ENCODE peak calls at places on chromosomes 4 and X, in eight cellular contexts. H is Kasumi-1, U is smooth muscle cell of the brain vasculature, S is SW480, V is thoracic aorta, T is H9, C is AG08395, X is type B pancreatic cell. B is an unnamed sample.

GRCh38 chrX:39157006-39157405 is 355.7 kb downstream of the MID1IP1 start:
- DNase-seq in H (no peak), U (no peak), S (no peak), V (no peak), T (no peak), C (no peak), X (no peak), B (no peak)

GRCh38 chrX:46298821-46299220 is 246.4 kb downstream of the ZNF674 start:
- DNase-seq in H (no peak), U (no peak), S (no peak), V (no peak), T (no peak), C (peak), X (no peak), B (no peak)

GRCh38 chrX:130120746-130121504 is 10.6 kb upstream of the ELF4 start:
- DNase-seq in H (peak), U (peak), S (peak), V (peak), T (peak), C (peak), X (peak), B (no peak)

GRCh38 chr4:38230821-38231583 is 270.8 kb downstream of the PTTG2 start:
- DNase-seq in H (no peak), U (no peak), S (no peak), V (no peak), T (no peak), C (no peak), X (no peak), B (no peak)

GRCh38 chr4:130393246-130394041 is 1297.5 kb downstream of the C4orf33 start:
- DNase-seq in H (no peak), U (no peak), S (no peak), V (no peak), T (no peak), C (no peak), X (no peak), B (no peak)

GRCh38 chrX:148500428-148501120 is at the start of gene AFF2:
- DNase-seq in H (peak), U (no peak), S (peak), V (no peak), T (peak), C (peak), X (peak), B (peak)

GRCh38 chr4:168830777-168831512 is 179.1 kb downstream of the CBR4 start:
- DNase-seq in H (peak), U (no peak), S (peak), V (no peak), T (no peak), C (peak), X (no peak), B (no peak)

GRCh38 chrX:17787557-17787956 is 50.3 kb downstream of the SCML1 start:
- DNase-seq in H (no peak), U (no peak), S (no peak), V (no peak), T (no peak), C (no peak), X (no peak), B (no peak)

GRCh38 chrX:39477438-39478120 is 620.2 kb downstream of the BCOR start:
- DNase-seq in H (peak), U (no peak), S (peak), V (no peak), T (peak), C (peak), X (no peak), B (peak)

GRCh38 chr4:136369073-136369472 is 1163.2 kb downstream of the PCDH18 start:
- DNase-seq in H (no peak), U (no peak), S (no peak), V (no peak), T (no peak), C (no peak), X (no peak), B (no peak)

GRCh38 chr4:57249083-57249482 is 138.9 kb upstream of the IGFBP7 start:
- DNase-seq in H (no peak), U (no peak), S (peak), V (no peak), T (no peak), C (no peak), X (no peak), B (no peak)

GRCh38 chrX:17750436-17750835 is 13.1 kb downstream of the SCML1 start:
- DNase-seq in H (no peak), U (no peak), S (no peak), V (no peak), T (no peak), C (no peak), X (no peak), B (no peak)

GRCh38 chr4:153344131-153345010 is at the start of gene MND1:
- DNase-seq in H (peak), U (peak), S (peak), V (peak), T (peak), C (peak), X (peak), B (peak)

GRCh38 chr4:123102897-123103489 is 180.6 kb upstream of the NUDT6 start:
- DNase-seq in H (peak), U (no peak), S (peak), V (no peak), T (no peak), C (peak), X (no peak), B (peak)

GRCh38 chr4:2259541-2260267 is 2.2 kb downstream of the MXD4 start:
- DNase-seq in H (no peak), U (no peak), S (no peak), V (no peak), T (no peak), C (no peak), X (peak), B (no peak)

GRCh38 chrX:11967986-11968385 is 170.3 kb upstream of the FRMPD4 start:
- DNase-seq in H (no peak), U (no peak), S (no peak), V (no peak), T (no peak), C (no peak), X (no peak), B (no peak)

GRCh38 chr4:117156806-117157205 is 71.4 kb upstream of the TRAM1L1 start:
- DNase-seq in H (no peak), U (no peak), S (no peak), V (no peak), T (no peak), C (no peak), X (no peak), B (no peak)

GRCh38 chr4:187207931-187208330 is 484.3 kb upstream of the FAT1 start:
- DNase-seq in H (no peak), U (no peak), S (no peak), V (no peak), T (no peak), C (no peak), X (no peak), B (no peak)

GRCh38 chrX:117610049-117610448 is 506.6 kb downstream of the KLHL13 start:
- DNase-seq in H (no peak), U (no peak), S (no peak), V (no peak), T (no peak), C (no peak), X (no peak), B (no peak)

GRCh38 chr4:122450847-122451246 is 5.7 kb downstream of the IL2 start:
- DNase-seq in H (peak), U (no peak), S (no peak), V (no peak), T (peak), C (peak), X (no peak), B (no peak)

GRCh38 chr4:145480257-145480656 is 1.4 kb upstream of the SMAD1 start:
- DNase-seq in H (peak), U (no peak), S (no peak), V (no peak), T (no peak), C (no peak), X (no peak), B (no peak)

GRCh38 chr4:89724716-89725115 is 112.2 kb downstream of the SNCA start:
- DNase-seq in H (peak), U (no peak), S (no peak), V (no peak), T (no peak), C (peak), X (no peak), B (no peak)

GRCh38 chr4:183797041-183797444 is 108.1 kb upstream of the STOX2 start:
- DNase-seq in H (no peak), U (no peak), S (peak), V (no peak), T (peak), C (no peak), X (no peak), B (no peak)

GRCh38 chr4:55143858-55144257 is 18.5 kb upstream of the KDR start:
- DNase-seq in H (no peak), U (no peak), S (no peak), V (no peak), T (no peak), C (no peak), X (no peak), B (no peak)

GRCh38 chr4:14857986-14858385 is 144.3 kb upstream of the CPEB2 start:
- DNase-seq in H (peak), U (no peak), S (no peak), V (no peak), T (no peak), C (no peak), X (no peak), B (no peak)

GRCh38 chrX:3119376-3119775 is 78.1 kb downstream of the ARSF start:
- DNase-seq in H (no peak), U (no peak), S (no peak), V (no peak), T (no peak), C (no peak), X (no peak), B (no peak)

GRCh38 chrX:53223955-53224859 is 800 bp downstream of the KDM5C start:
- DNase-seq in H (no peak), U (no peak), S (peak), V (no peak), T (no peak), C (peak), X (no peak), B (no peak)